ENCODE peak calls at places on chromosome X, in six cellular contexts. U is CD4-positive, alpha-beta T cell; R is activated CD4-positive, alpha-beta T cell treated with anti-CD3 and anti-CD28 coated beads, Interleukin-2, amount 10 ng/mL, durations not matched to agents 7 days and 5 days; X is mesendoderm; N is T-cell; O is activated T-cell treated with anti-CD3 and anti-CD28 coated beads for 1 hour. H is an unnamed sample.

GRCh38 chrX:153649915-153650782 is 3.1 kb downstream of the DUSP9 start:
- DNase-seq in N (no peak), U (no peak), O (no peak), R (no peak), X (no peak), H (no peak)

GRCh38 chrX:69028006-69028760 is 137.1 kb downstream of the PJA1 start:
- DNase-seq in R (no peak), O (no peak), U (no peak), N (no peak), X (no peak), H (no peak)

GRCh38 chrX:96770315-96770714 is 85.7 kb downstream of the DIAPH2 start:
- DNase-seq in U (no peak), N (no peak), X (no peak), O (no peak), R (no peak), H (no peak)

GRCh38 chrX:19799319-19800182 is 87.8 kb downstream of the SH3KBP1 start:
- DNase-seq in U (peak), R (peak), O (peak), N (peak), X (no peak), H (peak)

GRCh38 chrX:136528645-136529315 is 3.2 kb upstream of the VGLL1 start:
- DNase-seq in N (no peak), X (peak), R (no peak), U (no peak), O (no peak), H (no peak)

GRCh38 chrX:27964432-27964831 is 16.8 kb downstream of the DCAF8L1 start:
- DNase-seq in R (no peak), U (no peak), O (no peak), N (no peak), X (no peak), H (no peak)

GRCh38 chrX:54786972-54787371 is 11.1 kb downstream of the ITIH6 start:
- DNase-seq in N (peak), R (peak), U (peak), X (peak), O (peak), H (no peak)

GRCh38 chrX:134969726-134970125 is 21.1 kb upstream of the SMIM10 start:
- DNase-seq in X (no peak), O (no peak), N (no peak), R (no peak), U (no peak), H (no peak)

GRCh38 chrX:53494427-53494826 is 60.3 kb upstream of the HSD17B10 start:
- DNase-seq in O (no peak), U (no peak), X (peak), N (no peak), R (no peak), H (no peak)

GRCh38 chrX:101931494-101932248 is at the start of gene ZMAT1:
- DNase-seq in X (peak), R (peak), O (peak), U (peak), N (peak), H (peak)

GRCh38 chrX:48107717-48108116 is 22.7 kb upstream of the SPACA5B start:
- DNase-seq in U (no peak), O (no peak), R (no peak), N (no peak), X (peak), H (no peak)

GRCh38 chrX:132173647-132174046 is 45.6 kb downstream of the RAP2C start:
- DNase-seq in R (no peak), X (no peak), O (no peak), U (no peak), N (no peak), H (no peak)

GRCh38 chrX:136933617-136934145 is 53.2 kb upstream of the RBMX start:
- DNase-seq in X (no peak), R (no peak), U (no peak), O (no peak), N (no peak), H (no peak)

GRCh38 chrX:105315301-105315700 is 94.8 kb upstream of the TEX13A start:
- DNase-seq in N (no peak), O (no peak), R (no peak), U (no peak), X (no peak), H (no peak)

GRCh38 chrX:120316587-120317283 is 5.5 kb upstream of the TMEM255A start:
- DNase-seq in U (no peak), R (no peak), O (no peak), X (no peak), N (no peak), H (no peak)

GRCh38 chrX:104318330-104319009 is 63.7 kb upstream of the ESX1 start:
- DNase-seq in O (no peak), N (no peak), X (peak), R (no peak), U (no peak), H (no peak)

GRCh38 chrX:68193234-68193633 is 240.1 kb downstream of the OPHN1 start:
- DNase-seq in N (no peak), U (no peak), X (no peak), O (no peak), R (no peak), H (no peak)

GRCh38 chrX:110316351-110317078 is 1.4 kb downstream of the AMMECR1 start:
- DNase-seq in U (no peak), O (no peak), X (peak), N (no peak), R (no peak), H (no peak)

GRCh38 chrX:44898411-44899221 is 25.6 kb downstream of the KDM6A start:
- DNase-seq in X (peak), O (no peak), U (no peak), N (no peak), R (peak), H (no peak)

GRCh38 chrX:111168314-111168713 is 72.3 kb downstream of the PAK3 start:
- DNase-seq in X (peak), R (no peak), U (no peak), O (no peak), N (no peak), H (no peak)

GRCh38 chrX:151973851-151974335 is 583 bp downstream of the GABRE start:
- DNase-seq in U (no peak), X (peak), R (no peak), N (no peak), O (no peak), H (no peak)

GRCh38 chrX:78958419-78959116 is 13.4 kb downstream of the P2RY10 start:
- DNase-seq in N (no peak), O (no peak), R (no peak), U (no peak), X (peak), H (no peak)

GRCh38 chrX:15350329-15350996 is 15.1 kb upstream of the PIGA start:
- DNase-seq in O (no peak), R (no peak), N (no peak), X (peak), U (no peak), H (no peak)

GRCh38 chrX:40469316-40469715 is 111.5 kb upstream of the ATP6AP2 start:
- DNase-seq in U (no peak), X (no peak), R (no peak), O (no peak), N (no peak), H (no peak)

GRCh38 chrX:129553619-129554288 is 13.7 kb downstream of the OCRL start:
- DNase-seq in X (no peak), U (no peak), N (no peak), O (no peak), R (no peak), H (no peak)

GRCh38 chrX:152904151-152905080 is 6.5 kb downstream of the ZNF185 start:
- DNase-seq in N (peak), U (peak), R (peak), O (peak), X (peak), H (peak)

GRCh38 chrX:46279925-46280313 is 265.3 kb downstream of the ZNF674 start:
- DNase-seq in X (no peak), O (no peak), U (no peak), N (no peak), R (no peak), H (no peak)

GRCh38 chrX:41384041-41384705 is 50.2 kb downstream of the DDX3X start:
- DNase-seq in O (no peak), U (peak), R (peak), X (peak), N (peak), H (no peak)

GRCh38 chrX:41923257-41923924 is at the start of gene CASK:
- DNase-seq in O (peak), X (peak), U (peak), N (peak), R (peak), H (peak)

GRCh38 chrX:140933874-140934655 is 68.3 kb upstream of the SPANXB1 start:
- DNase-seq in N (no peak), R (no peak), O (no peak), U (no peak), X (no peak), H (no peak)

GRCh38 chrX:109655802-109656201 is 30.8 kb upstream of the KCNE5 start:
- DNase-seq in N (no peak), R (no peak), U (no peak), O (no peak), X (no peak), H (no peak)

GRCh38 chrX:115408736-115409390 is 119.3 kb downstream of the LUZP4 start:
- DNase-seq in U (no peak), R (no peak), X (no peak), O (no peak), N (no peak), H (no peak)

GRCh38 chrX:531611-531936 is 99.0 kb upstream of the SHOX start:
- DNase-seq in R (no peak), U (no peak), X (no peak), O (no peak), N (no peak), H (no peak)

GRCh38 chrX:9825966-9826365 is 39.7 kb downstream of the SHROOM2 start:
- DNase-seq in N (no peak), U (no peak), R (no peak), O (no peak), X (no peak), H (no peak)

GRCh38 chrX:68498044-68498507 is 775 bp upstream of the YIPF6 start:
- DNase-seq in N (no peak), X (peak), U (no peak), O (no peak), R (peak), H (no peak)

GRCh38 chrX:30930143-30930542 is 41.1 kb upstream of the TAB3 start:
- DNase-seq in N (no peak), X (no peak), R (no peak), U (no peak), O (no peak), H (no peak)

GRCh38 chrX:129648514-129649267 is 6.1 kb downstream of the APLN start:
- DNase-seq in U (no peak), N (no peak), X (no peak), O (no peak), R (no peak), H (no peak)

H was measured in effector CD8-positive, alpha-beta T cell.